ENCODE peak calls at places on chromosome 10, in eight cellular contexts. F is MM.1S; B is naive thymus-derived CD4-positive, alpha-beta T cell; O is prostate gland; Z is hepatocyte; D is Peyer's patch; P is CD4-positive, alpha-beta T cell; V is neural progenitor cell. W is an unnamed sample. For H3K9me3, the result is how much of the 10 kb centered on the place peaks cover.

GRCh38 chr10:366186-366585 is 230.9 kb downstream of the ZMYND11 start:
- DNase-seq in D (no peak), F (no peak), V (no peak), P (no peak), O (no peak), B (no peak), Z (no peak), W (no peak)

GRCh38 chr10:4522296-4523000 is 303.6 kb upstream of the AKR1E2 start:
- DNase-seq in F (no peak), Z (no peak), D (no peak), O (no peak), B (no peak), P (no peak), V (no peak), W (no peak)

GRCh38 chr10:84179059-84179710 is 5.6 kb downstream of the GPR15LG start:
- DNase-seq in D (peak), Z (peak), V (no peak), O (peak), P (no peak), B (no peak), F (no peak), W (peak)

GRCh38 chr10:95401704-95402469 is 111.1 kb upstream of the PDLIM1 start:
- DNase-seq in P (no peak), F (no peak), O (no peak), D (no peak), Z (no peak), V (no peak), B (no peak), W (no peak)

GRCh38 chr10:13521021-13521420 is 7.8 kb downstream of the BEND7 start:
- DNase-seq in P (no peak), B (no peak), Z (no peak), O (no peak), D (no peak), F (no peak), V (no peak), W (no peak)

GRCh38 chr10:91796332-91797076 is 1.7 kb upstream of the TNKS2 start:
- DNase-seq in D (peak), F (peak), P (peak), O (peak), B (peak), V (peak), Z (peak), W (peak)

GRCh38 chr10:43979551-43979950 is 330.9 kb upstream of the ZNF32 start:
- DNase-seq in P (no peak), F (no peak), Z (no peak), D (no peak), V (no peak), B (no peak), O (no peak), W (no peak)

GRCh38 chr10:95818663-95819062 is 62.7 kb downstream of the ENTPD1 start:
- DNase-seq in O (no peak), B (no peak), V (no peak), P (no peak), D (no peak), Z (no peak), F (no peak), W (no peak)

GRCh38 chr10:78255796-78256638 is 222.4 kb downstream of the RPS24 start:
- DNase-seq in F (no peak), V (no peak), P (no peak), D (no peak), Z (peak), O (no peak), B (no peak), W (no peak)

GRCh38 chr10:35641430-35642015 is 573 bp downstream of the FZD8 start:
- DNase-seq in Z (peak), O (no peak), P (no peak), B (no peak), F (peak), V (peak), D (no peak), W (no peak)

GRCh38 chr10:12701696-12702095 is 299.8 kb downstream of the CCDC3 start:
- DNase-seq in O (no peak), Z (peak), F (no peak), D (no peak), V (no peak), P (no peak), B (no peak), W (no peak)

GRCh38 chr10:95567903-95568630 is 6.9 kb upstream of the SORBS1 start:
- DNase-seq in B (no peak), Z (no peak), O (no peak), D (no peak), V (no peak), P (no peak), F (no peak), W (no peak)

GRCh38 chr10:96292971-96293909 is 11.0 kb upstream of the DNTT start:
- DNase-seq in B (peak), O (peak), Z (peak), F (peak), V (peak), D (no peak), P (no peak), W (no peak)

GRCh38 chr10:79026341-79026761 is 42.4 kb upstream of the ZMIZ1 start:
- DNase-seq in P (no peak), F (no peak), D (no peak), Z (no peak), O (no peak), B (no peak), V (no peak), W (no peak)

GRCh38 chr10:92241501-92241900 is 49.4 kb downstream of the CPEB3 start:
- DNase-seq in Z (no peak), B (no peak), D (no peak), F (no peak), O (no peak), V (no peak), P (no peak), W (no peak)

GRCh38 chr10:131855763-131856401 is 44.9 kb upstream of the PPP2R2D start:
- DNase-seq in B (no peak), P (no peak), F (no peak), O (no peak), Z (no peak), D (no peak), V (no peak), W (no peak)
- H3K9me3 ChIP-seq in B (under half), P (under half), F (under half), O (under half), Z (under half), D (under half), V (under half), W (under half)

GRCh38 chr10:38076687-38077086 is 17.4 kb upstream of the ZNF37A start:
- DNase-seq in P (no peak), B (no peak), Z (no peak), D (no peak), O (no peak), V (no peak), F (no peak), W (no peak)
- H3K9me3 ChIP-seq in P (under half), B (under half), Z (under half), D (under half), O (under half), V (under half), F (under half), W (under half)

GRCh38 chr10:107790271-107790670 is 625.8 kb upstream of the SORCS1 start:
- DNase-seq in D (no peak), P (no peak), O (no peak), Z (no peak), F (no peak), V (peak), B (no peak), W (no peak)
- H3K9me3 ChIP-seq in D (under half), P (under half), O (under half), Z (under half), F (under half), V (under half), B (under half), W (under half)

GRCh38 chr10:37937864-37938263 is 38.6 kb downstream of the ZNF25 start:
- DNase-seq in B (no peak), V (no peak), D (no peak), P (no peak), F (no peak), Z (no peak), O (no peak), W (no peak)
- H3K9me3 ChIP-seq in B (under half), V (under half), D (under half), P (under half), F (under half), Z (under half), O (under half), W (under half)

GRCh38 chr10:37856881-37857286 is 526 bp downstream of the ZNF248 start:
- DNase-seq in B (no peak), D (peak), O (peak), F (peak), V (no peak), P (peak), Z (no peak), W (no peak)
- H3K9me3 ChIP-seq in B (under half), D (under half), O (under half), F (under half), V (under half), P (under half), Z (under half), W (under half)

GRCh38 chr10:74963549-74963948 is 137.1 kb downstream of the KAT6B start:
- DNase-seq in Z (no peak), O (no peak), F (peak), V (no peak), P (no peak), D (no peak), B (no peak), W (no peak)
- H3K9me3 ChIP-seq in Z (under half), O (under half), F (under half), V (under half), P (under half), D (under half), B (under half), W (under half)

GRCh38 chr10:21826725-21827124 is 176.8 kb downstream of the DNAJC1 start:
- DNase-seq in O (no peak), B (no peak), V (no peak), Z (no peak), P (no peak), D (no peak), F (no peak), W (no peak)

GRCh38 chr10:21823617-21824016 is 179.9 kb downstream of the DNAJC1 start:
- DNase-seq in F (no peak), P (no peak), B (no peak), D (no peak), O (peak), V (no peak), Z (no peak), W (no peak)

GRCh38 chr10:21824409-21824808 is 179.1 kb downstream of the DNAJC1 start:
- DNase-seq in F (no peak), Z (no peak), P (no peak), B (no peak), O (no peak), V (no peak), D (no peak), W (no peak)

GRCh38 chr10:21827308-21827707 is 176.2 kb downstream of the DNAJC1 start:
- DNase-seq in P (no peak), V (no peak), Z (no peak), O (no peak), B (no peak), F (no peak), D (no peak), W (no peak)

DNA sequence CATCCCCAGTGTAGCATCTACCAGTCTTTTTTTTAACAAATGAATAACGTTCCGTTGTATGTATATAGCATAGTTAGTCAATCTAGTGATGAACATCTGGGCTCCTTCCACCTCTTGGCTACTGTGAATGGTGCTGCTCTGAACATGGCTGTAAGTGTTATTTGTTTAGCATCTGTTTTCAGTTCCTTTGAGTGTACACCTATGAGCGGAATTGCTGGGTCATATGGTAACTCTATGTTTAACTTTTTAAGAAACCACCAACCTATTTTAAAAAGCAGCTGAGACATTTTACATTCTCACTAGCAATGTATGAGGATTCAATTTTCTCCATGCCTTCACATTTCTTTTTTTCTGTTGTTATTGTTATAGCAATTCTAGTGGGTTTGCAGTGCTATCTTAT is 178.2 kb downstream of the DNAJC1 start:
- DNase-seq in B (no peak), D (no peak), P (no peak), O (no peak), V (no peak), F (no peak), Z (no peak), W (no peak)
- H3K9me3 ChIP-seq in B (under half), D (under half), P (under half), O (under half), V (under half), F (under half), Z (half or more), W (under half)

GRCh38 chr10:131387018-131387529 is 75.6 kb upstream of the TCERG1L start:
- DNase-seq in Z (no peak), P (no peak), O (no peak), D (no peak), F (no peak), V (no peak), B (no peak), W (no peak)
- H3K9me3 ChIP-seq in Z (under half), P (under half), O (under half), D (under half), F (under half), V (under half), B (under half), W (under half)

DNA sequence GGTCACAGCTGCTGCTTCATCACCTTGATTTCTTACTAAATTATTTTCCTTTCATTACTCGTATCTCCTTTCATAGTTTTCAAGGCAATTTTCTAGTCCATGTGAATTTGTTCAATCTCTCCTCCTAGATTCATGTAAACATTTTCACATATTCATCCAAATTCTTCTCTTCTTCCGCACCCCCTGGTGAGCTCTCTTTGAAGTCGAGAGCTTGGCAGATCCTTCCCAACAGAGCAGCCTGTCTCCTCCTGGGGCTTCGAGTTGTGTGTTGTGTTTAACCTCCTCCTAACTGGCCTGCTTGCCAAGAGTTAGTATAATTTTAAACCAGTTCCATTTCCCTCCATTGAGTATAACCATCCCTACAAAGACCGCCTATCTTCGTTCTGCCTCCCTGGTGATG is 272.4 kb upstream of the CELF2 start:
- DNase-seq in O (no peak), V (no peak), Z (no peak), D (no peak), F (no peak), B (no peak), P (no peak), W (no peak)
- H3K9me3 ChIP-seq in O (under half), V (under half), Z (under half), D (under half), F (under half), B (under half), P (under half), W (under half)

GRCh38 chr10:37872955-37873354 is 15.5 kb upstream of the ZNF248 start:
- DNase-seq in O (no peak), D (no peak), F (no peak), Z (no peak), V (no peak), B (no peak), P (no peak), W (no peak)

GRCh38 chr10:37865957-37866671 is 8.7 kb upstream of the ZNF248 start:
- DNase-seq in B (no peak), O (no peak), V (no peak), P (no peak), D (peak), Z (no peak), F (peak), W (no peak)

GRCh38 chr10:37872283-37872682 is 14.9 kb upstream of the ZNF248 start:
- DNase-seq in Z (no peak), F (no peak), O (no peak), B (no peak), D (no peak), P (no peak), V (no peak), W (no peak)

GRCh38 chr10:37871568-37872251 is 14.3 kb upstream of the ZNF248 start:
- DNase-seq in Z (no peak), O (no peak), B (no peak), F (no peak), V (no peak), D (no peak), P (no peak), W (no peak)

GRCh38 chr10:37871143-37871542 is 13.7 kb upstream of the ZNF248 start:
- DNase-seq in O (no peak), B (no peak), P (no peak), Z (no peak), V (no peak), F (no peak), D (no peak), W (no peak)
- H3K9me3 ChIP-seq in O (under half), B (under half), P (under half), Z (under half), V (under half), F (under half), D (under half), W (under half)

W was measured in T-helper 17 cell.